ENCODE peak calls at places on chromosomes 1 and 21, in eight cellular contexts. X, H, Y, C, V, Q, M and T are unnamed samples.

GRCh38 chr1:65717815-65718454 is 74.8 kb upstream of the PDE4B start:
- DNase-seq in X (no peak), H (no peak), Y (peak), C (peak), V (no peak), Q (no peak), M (peak), T (no peak)

GRCh38 chr1:12547586-12548225 is 70.3 kb downstream of the DHRS3 start:
- DNase-seq in X (no peak), H (no peak), Y (no peak), C (no peak), V (peak), Q (no peak), M (no peak), T (no peak)

GRCh38 chr1:2481885-2482284 is 5.8 kb downstream of the PLCH2 start:
- DNase-seq in X (no peak), H (no peak), Y (peak), C (no peak), V (no peak), Q (no peak), M (no peak), T (no peak)

GRCh38 chr1:163307479-163308171 is 14.1 kb upstream of the NUF2 start:
- DNase-seq in X (no peak), H (peak), Y (peak), C (peak), V (no peak), Q (no peak), M (no peak), T (no peak)

GRCh38 chr1:27879374-27880082 is 7.2 kb downstream of the THEMIS2 start:
- DNase-seq in X (no peak), H (no peak), Y (no peak), C (no peak), V (peak), Q (no peak), M (no peak), T (no peak)

GRCh38 chr1:200366577-200367253 is 43.1 kb downstream of the ZNF281 start:
- DNase-seq in X (no peak), H (no peak), Y (peak), C (no peak), V (no peak), Q (no peak), M (no peak), T (no peak)

GRCh38 chr21:38506606-38507331 is 8.5 kb upstream of the ERG start:
- DNase-seq in X (no peak), H (no peak), Y (no peak), C (no peak), V (no peak), Q (no peak), M (no peak), T (no peak)

GRCh38 chr21:42799516-42799915 is 79.8 kb downstream of the WDR4 start:
- DNase-seq in X (no peak), H (peak), Y (peak), C (no peak), V (no peak), Q (no peak), M (peak), T (no peak)

GRCh38 chr1:25819496-25820246 is at the start of gene MTFR1L:
- DNase-seq in X (peak), H (peak), Y (peak), C (peak), V (peak), Q (peak), M (peak), T (peak)

GRCh38 chr1:158509471-158510161 is 37.6 kb downstream of the OR10R2 start:
- DNase-seq in X (no peak), H (no peak), Y (peak), C (no peak), V (no peak), Q (no peak), M (no peak), T (no peak)

GRCh38 chr1:200364831-200365230 is 45.0 kb downstream of the ZNF281 start:
- DNase-seq in X (no peak), H (peak), Y (no peak), C (no peak), V (no peak), Q (no peak), M (no peak), T (no peak)

GRCh38 chr1:186806477-186806876 is 22.3 kb upstream of the PLA2G4A start:
- DNase-seq in X (no peak), H (peak), Y (peak), C (peak), V (no peak), Q (no peak), M (no peak), T (no peak)

GRCh38 chr1:118101445-118101844 is 83.6 kb downstream of the SPAG17 start:
- DNase-seq in X (no peak), H (peak), Y (no peak), C (no peak), V (no peak), Q (no peak), M (no peak), T (no peak)